ENCODE peak calls at places on chromosome 11, in ten cellular contexts. One of them, this sample, is unnamed.
A peak's percentile ranks its signal among the peaks of the same experiment; 100 is the strongest.

GRCh38 chr11:128627666-128628342 is 40.4 kb upstream of the ETS1 start:
- DNase-seq in CD8-positive, alpha-beta T cell: no peak
- DNase-seq in mucosa of descending colon: no peak
- DNase-seq in HFFc6: no peak
- DNase-seq in stimulated activated CD8-positive, alpha-beta memory T cell treated with anti-CD3 and anti-CD28 coated beads, Interleukin-12 subunit alpha, Interleukin-12 subunit beta, amount 100 ng/mL, for 1 hour: no peak
- DNase-seq in left ventricle myocardium inferior: no peak
- DNase-seq in GM04504: no peak
- DNase-seq in iris pigment epithelial cell: no peak
- DNase-seq in activated gamma-delta T cell treated with anti-CD3 and anti-CD28 coated beads, Interleukin-2, amount 50 U/mL, for 16 hours: no peak
- DNase-seq in astrocyte of the spinal cord: no peak
- DNase-seq in this sample: no peak

GRCh38 chr11:100776212-100776896 is 89.3 kb downstream of the ARHGAP42 start:
- DNase-seq in mucosa of descending colon: peak; percentile 40
- DNase-seq in iris pigment epithelial cell: peak; percentile 61
- DNase-seq in GM04504: no peak
- DNase-seq in HFFc6: peak; percentile 38
- DNase-seq in left ventricle myocardium inferior: no peak
- DNase-seq in activated gamma-delta T cell treated with anti-CD3 and anti-CD28 coated beads, Interleukin-2, amount 50 U/mL, for 16 hours: no peak
- DNase-seq in CD8-positive, alpha-beta T cell: no peak
- DNase-seq in stimulated activated CD8-positive, alpha-beta memory T cell treated with anti-CD3 and anti-CD28 coated beads, Interleukin-12 subunit alpha, Interleukin-12 subunit beta, amount 100 ng/mL, for 1 hour: no peak
- DNase-seq in astrocyte of the spinal cord: peak; percentile 88
- DNase-seq in this sample: no peak

GRCh38 chr11:33574366-33574765 is 126.3 kb downstream of the C11orf91 start:
- DNase-seq in HFFc6: no peak
- DNase-seq in GM04504: peak; percentile 24
- DNase-seq in left ventricle myocardium inferior: no peak
- DNase-seq in astrocyte of the spinal cord: no peak
- DNase-seq in CD8-positive, alpha-beta T cell: no peak
- DNase-seq in iris pigment epithelial cell: no peak
- DNase-seq in mucosa of descending colon: no peak
- DNase-seq in stimulated activated CD8-positive, alpha-beta memory T cell treated with anti-CD3 and anti-CD28 coated beads, Interleukin-12 subunit alpha, Interleukin-12 subunit beta, amount 100 ng/mL, for 1 hour: no peak
- DNase-seq in activated gamma-delta T cell treated with anti-CD3 and anti-CD28 coated beads, Interleukin-2, amount 50 U/mL, for 16 hours: no peak
- DNase-seq in this sample: no peak

GRCh38 chr11:47617417-47617809 is 23.2 kb upstream of the C1QTNF4 start:
- DNase-seq in left ventricle myocardium inferior: no peak
- DNase-seq in CD8-positive, alpha-beta T cell: no peak
- DNase-seq in activated gamma-delta T cell treated with anti-CD3 and anti-CD28 coated beads, Interleukin-2, amount 50 U/mL, for 16 hours: no peak
- DNase-seq in GM04504: peak; percentile 28
- DNase-seq in iris pigment epithelial cell: peak; percentile 86
- DNase-seq in stimulated activated CD8-positive, alpha-beta memory T cell treated with anti-CD3 and anti-CD28 coated beads, Interleukin-12 subunit alpha, Interleukin-12 subunit beta, amount 100 ng/mL, for 1 hour: no peak
- DNase-seq in HFFc6: peak; percentile 37
- DNase-seq in astrocyte of the spinal cord: peak; percentile 68
- DNase-seq in mucosa of descending colon: no peak
- DNase-seq in this sample: no peak

GRCh38 chr11:85627332-85627997 is at the start of gene DLG2:
- DNase-seq in stimulated activated CD8-positive, alpha-beta memory T cell treated with anti-CD3 and anti-CD28 coated beads, Interleukin-12 subunit alpha, Interleukin-12 subunit beta, amount 100 ng/mL, for 1 hour: no peak
- DNase-seq in iris pigment epithelial cell: peak; percentile 27
- DNase-seq in activated gamma-delta T cell treated with anti-CD3 and anti-CD28 coated beads, Interleukin-2, amount 50 U/mL, for 16 hours: peak; percentile 1
- DNase-seq in CD8-positive, alpha-beta T cell: no peak
- DNase-seq in left ventricle myocardium inferior: no peak
- DNase-seq in HFFc6: peak; percentile 37
- DNase-seq in GM04504: no peak
- DNase-seq in astrocyte of the spinal cord: peak; percentile 35
- DNase-seq in mucosa of descending colon: no peak
- DNase-seq in this sample: peak; percentile 30

GRCh38 chr11:68041617-68042218 is 2.9 kb downstream of the TCIRG1 start:
- DNase-seq in astrocyte of the spinal cord: no peak
- DNase-seq in iris pigment epithelial cell: no peak
- DNase-seq in left ventricle myocardium inferior: no peak
- DNase-seq in CD8-positive, alpha-beta T cell: no peak
- DNase-seq in HFFc6: no peak
- DNase-seq in stimulated activated CD8-positive, alpha-beta memory T cell treated with anti-CD3 and anti-CD28 coated beads, Interleukin-12 subunit alpha, Interleukin-12 subunit beta, amount 100 ng/mL, for 1 hour: no peak
- DNase-seq in activated gamma-delta T cell treated with anti-CD3 and anti-CD28 coated beads, Interleukin-2, amount 50 U/mL, for 16 hours: no peak
- DNase-seq in GM04504: no peak
- DNase-seq in mucosa of descending colon: no peak
- DNase-seq in this sample: no peak

GRCh38 chr11:72433455-72434061 is 773 bp downstream of the CLPB start:
- DNase-seq in stimulated activated CD8-positive, alpha-beta memory T cell treated with anti-CD3 and anti-CD28 coated beads, Interleukin-12 subunit alpha, Interleukin-12 subunit beta, amount 100 ng/mL, for 1 hour: no peak
- DNase-seq in left ventricle myocardium inferior: peak; percentile 29
- DNase-seq in mucosa of descending colon: peak; percentile 35
- DNase-seq in GM04504: no peak
- DNase-seq in astrocyte of the spinal cord: peak; percentile 5
- DNase-seq in activated gamma-delta T cell treated with anti-CD3 and anti-CD28 coated beads, Interleukin-2, amount 50 U/mL, for 16 hours: no peak
- DNase-seq in CD8-positive, alpha-beta T cell: no peak
- DNase-seq in HFFc6: no peak
- DNase-seq in iris pigment epithelial cell: no peak
- DNase-seq in this sample: no peak

GRCh38 chr11:88327061-88327460 is 10.5 kb downstream of the CTSC start:
- DNase-seq in astrocyte of the spinal cord: no peak
- DNase-seq in CD8-positive, alpha-beta T cell: no peak
- DNase-seq in HFFc6: no peak
- DNase-seq in stimulated activated CD8-positive, alpha-beta memory T cell treated with anti-CD3 and anti-CD28 coated beads, Interleukin-12 subunit alpha, Interleukin-12 subunit beta, amount 100 ng/mL, for 1 hour: no peak
- DNase-seq in GM04504: no peak
- DNase-seq in mucosa of descending colon: no peak
- DNase-seq in iris pigment epithelial cell: no peak
- DNase-seq in left ventricle myocardium inferior: no peak
- DNase-seq in activated gamma-delta T cell treated with anti-CD3 and anti-CD28 coated beads, Interleukin-2, amount 50 U/mL, for 16 hours: no peak
- DNase-seq in this sample: no peak

GRCh38 chr11:74815966-74816365 is 67.3 kb downstream of the RNF169 start:
- DNase-seq in iris pigment epithelial cell: no peak
- DNase-seq in astrocyte of the spinal cord: no peak
- DNase-seq in stimulated activated CD8-positive, alpha-beta memory T cell treated with anti-CD3 and anti-CD28 coated beads, Interleukin-12 subunit alpha, Interleukin-12 subunit beta, amount 100 ng/mL, for 1 hour: no peak
- DNase-seq in mucosa of descending colon: no peak
- DNase-seq in HFFc6: no peak
- DNase-seq in CD8-positive, alpha-beta T cell: no peak
- DNase-seq in activated gamma-delta T cell treated with anti-CD3 and anti-CD28 coated beads, Interleukin-2, amount 50 U/mL, for 16 hours: no peak
- DNase-seq in left ventricle myocardium inferior: no peak
- DNase-seq in GM04504: no peak
- DNase-seq in this sample: no peak

GRCh38 chr11:2886191-2886894 is 768 bp upstream of the CDKN1C start:
- DNase-seq in iris pigment epithelial cell: peak; percentile 22
- DNase-seq in GM04504: no peak
- DNase-seq in mucosa of descending colon: peak; percentile 65
- DNase-seq in left ventricle myocardium inferior: peak; percentile 41
- DNase-seq in astrocyte of the spinal cord: peak; percentile 17
- DNase-seq in activated gamma-delta T cell treated with anti-CD3 and anti-CD28 coated beads, Interleukin-2, amount 50 U/mL, for 16 hours: no peak
- DNase-seq in HFFc6: no peak
- DNase-seq in CD8-positive, alpha-beta T cell: no peak
- DNase-seq in stimulated activated CD8-positive, alpha-beta memory T cell treated with anti-CD3 and anti-CD28 coated beads, Interleukin-12 subunit alpha, Interleukin-12 subunit beta, amount 100 ng/mL, for 1 hour: no peak
- DNase-seq in this sample: no peak

GRCh38 chr11:134017773-134018430 is 51.0 kb upstream of the JAM3 start:
- DNase-seq in stimulated activated CD8-positive, alpha-beta memory T cell treated with anti-CD3 and anti-CD28 coated beads, Interleukin-12 subunit alpha, Interleukin-12 subunit beta, amount 100 ng/mL, for 1 hour: no peak
- DNase-seq in activated gamma-delta T cell treated with anti-CD3 and anti-CD28 coated beads, Interleukin-2, amount 50 U/mL, for 16 hours: no peak
- DNase-seq in astrocyte of the spinal cord: no peak
- DNase-seq in CD8-positive, alpha-beta T cell: no peak
- DNase-seq in GM04504: no peak
- DNase-seq in left ventricle myocardium inferior: no peak
- DNase-seq in mucosa of descending colon: no peak
- DNase-seq in HFFc6: no peak
- DNase-seq in iris pigment epithelial cell: no peak
- DNase-seq in this sample: no peak

GRCh38 chr11:8384199-8384821 is 120.6 kb upstream of the LMO1 start:
- DNase-seq in activated gamma-delta T cell treated with anti-CD3 and anti-CD28 coated beads, Interleukin-2, amount 50 U/mL, for 16 hours: no peak
- DNase-seq in HFFc6: no peak
- DNase-seq in GM04504: no peak
- DNase-seq in iris pigment epithelial cell: peak; percentile 10
- DNase-seq in astrocyte of the spinal cord: no peak
- DNase-seq in mucosa of descending colon: peak; percentile 35
- DNase-seq in CD8-positive, alpha-beta T cell: no peak
- DNase-seq in stimulated activated CD8-positive, alpha-beta memory T cell treated with anti-CD3 and anti-CD28 coated beads, Interleukin-12 subunit alpha, Interleukin-12 subunit beta, amount 100 ng/mL, for 1 hour: no peak
- DNase-seq in left ventricle myocardium inferior: no peak
- DNase-seq in this sample: peak; percentile 91

GRCh38 chr11:62592989-62593421 is 1.7 kb upstream of the TUT1 start:
- DNase-seq in HFFc6: no peak
- DNase-seq in GM04504: no peak
- DNase-seq in left ventricle myocardium inferior: no peak
- DNase-seq in stimulated activated CD8-positive, alpha-beta memory T cell treated with anti-CD3 and anti-CD28 coated beads, Interleukin-12 subunit alpha, Interleukin-12 subunit beta, amount 100 ng/mL, for 1 hour: no peak
- DNase-seq in astrocyte of the spinal cord: no peak
- DNase-seq in CD8-positive, alpha-beta T cell: no peak
- DNase-seq in mucosa of descending colon: peak; percentile 28
- DNase-seq in activated gamma-delta T cell treated with anti-CD3 and anti-CD28 coated beads, Interleukin-2, amount 50 U/mL, for 16 hours: no peak
- DNase-seq in iris pigment epithelial cell: no peak
- DNase-seq in this sample: no peak

GRCh38 chr11:68593441-68593840 is 90.9 kb upstream of the GAL start:
- DNase-seq in astrocyte of the spinal cord: no peak
- DNase-seq in mucosa of descending colon: no peak
- DNase-seq in stimulated activated CD8-positive, alpha-beta memory T cell treated with anti-CD3 and anti-CD28 coated beads, Interleukin-12 subunit alpha, Interleukin-12 subunit beta, amount 100 ng/mL, for 1 hour: no peak
- DNase-seq in GM04504: no peak
- DNase-seq in HFFc6: no peak
- DNase-seq in left ventricle myocardium inferior: no peak
- DNase-seq in iris pigment epithelial cell: no peak
- DNase-seq in activated gamma-delta T cell treated with anti-CD3 and anti-CD28 coated beads, Interleukin-2, amount 50 U/mL, for 16 hours: no peak
- DNase-seq in CD8-positive, alpha-beta T cell: no peak
- DNase-seq in this sample: no peak

GRCh38 chr11:83070878-83071640 is 638 bp downstream of the RAB30 start:
- DNase-seq in GM04504: no peak
- DNase-seq in astrocyte of the spinal cord: peak; percentile 44
- DNase-seq in stimulated activated CD8-positive, alpha-beta memory T cell treated with anti-CD3 and anti-CD28 coated beads, Interleukin-12 subunit alpha, Interleukin-12 subunit beta, amount 100 ng/mL, for 1 hour: no peak
- DNase-seq in left ventricle myocardium inferior: peak; percentile 50
- DNase-seq in CD8-positive, alpha-beta T cell: no peak
- DNase-seq in HFFc6: no peak
- DNase-seq in iris pigment epithelial cell: no peak
- DNase-seq in activated gamma-delta T cell treated with anti-CD3 and anti-CD28 coated beads, Interleukin-2, amount 50 U/mL, for 16 hours: peak; percentile 3
- DNase-seq in mucosa of descending colon: peak; percentile 63
- DNase-seq in this sample: peak; percentile 51

GRCh38 chr11:27557223-27557622 is 50.7 kb upstream of the LIN7C start:
- DNase-seq in CD8-positive, alpha-beta T cell: no peak
- DNase-seq in iris pigment epithelial cell: peak; percentile 33
- DNase-seq in HFFc6: peak; percentile 44
- DNase-seq in activated gamma-delta T cell treated with anti-CD3 and anti-CD28 coated beads, Interleukin-2, amount 50 U/mL, for 16 hours: no peak
- DNase-seq in left ventricle myocardium inferior: no peak
- DNase-seq in GM04504: no peak
- DNase-seq in astrocyte of the spinal cord: peak; percentile 32
- DNase-seq in stimulated activated CD8-positive, alpha-beta memory T cell treated with anti-CD3 and anti-CD28 coated beads, Interleukin-12 subunit alpha, Interleukin-12 subunit beta, amount 100 ng/mL, for 1 hour: no peak
- DNase-seq in mucosa of descending colon: no peak
- DNase-seq in this sample: no peak

GRCh38 chr11:104968365-104968855 is at the start of gene CASP4:
- DNase-seq in iris pigment epithelial cell: peak; percentile 81
- DNase-seq in astrocyte of the spinal cord: peak; percentile 64
- DNase-seq in HFFc6: peak; percentile 52
- DNase-seq in CD8-positive, alpha-beta T cell: no peak
- DNase-seq in activated gamma-delta T cell treated with anti-CD3 and anti-CD28 coated beads, Interleukin-2, amount 50 U/mL, for 16 hours: no peak
- DNase-seq in mucosa of descending colon: no peak
- DNase-seq in GM04504: peak; percentile 68
- DNase-seq in left ventricle myocardium inferior: no peak
- DNase-seq in stimulated activated CD8-positive, alpha-beta memory T cell treated with anti-CD3 and anti-CD28 coated beads, Interleukin-12 subunit alpha, Interleukin-12 subunit beta, amount 100 ng/mL, for 1 hour: no peak
- DNase-seq in this sample: no peak

GRCh38 chr11:110297726-110298297 is 1.4 kb upstream of the RDX start:
- DNase-seq in CD8-positive, alpha-beta T cell: no peak
- DNase-seq in astrocyte of the spinal cord: no peak
- DNase-seq in GM04504: no peak
- DNase-seq in stimulated activated CD8-positive, alpha-beta memory T cell treated with anti-CD3 and anti-CD28 coated beads, Interleukin-12 subunit alpha, Interleukin-12 subunit beta, amount 100 ng/mL, for 1 hour: no peak
- DNase-seq in activated gamma-delta T cell treated with anti-CD3 and anti-CD28 coated beads, Interleukin-2, amount 50 U/mL, for 16 hours: no peak
- DNase-seq in HFFc6: no peak
- DNase-seq in left ventricle myocardium inferior: no peak
- DNase-seq in mucosa of descending colon: no peak
- DNase-seq in iris pigment epithelial cell: peak; percentile 41
- DNase-seq in this sample: no peak

GRCh38 chr11:115141221-115141620 is 363.0 kb downstream of the CADM1 start:
- DNase-seq in mucosa of descending colon: no peak
- DNase-seq in activated gamma-delta T cell treated with anti-CD3 and anti-CD28 coated beads, Interleukin-2, amount 50 U/mL, for 16 hours: no peak
- DNase-seq in GM04504: no peak
- DNase-seq in left ventricle myocardium inferior: no peak
- DNase-seq in CD8-positive, alpha-beta T cell: no peak
- DNase-seq in HFFc6: no peak
- DNase-seq in iris pigment epithelial cell: no peak
- DNase-seq in astrocyte of the spinal cord: no peak
- DNase-seq in stimulated activated CD8-positive, alpha-beta memory T cell treated with anti-CD3 and anti-CD28 coated beads, Interleukin-12 subunit alpha, Interleukin-12 subunit beta, amount 100 ng/mL, for 1 hour: no peak
- DNase-seq in this sample: no peak

This sample was measured in testis.